ENCODE peak calls at places on chromosome 17, in ten cellular contexts. D, E, V, W, P, A, S, K, X and R are unnamed samples.

GRCh38 chr17:4807534-4808377 is 804 bp downstream of the PLD2 start:
- DNase-seq in W (no peak), A (no peak), V (no peak), X (no peak), S (peak; percentile 22), D (no peak), K (no peak), E (no peak), P (no peak), R (no peak)

GRCh38 chr17:42518046-42518754 is 17.8 kb upstream of the NAGLU start:
- DNase-seq in X (peak; percentile 93), V (no peak), K (peak; percentile 98), S (no peak), D (peak; percentile 80), P (peak; percentile 60), A (peak; percentile 91), E (no peak), W (peak; percentile 91), R (peak; percentile 85)

GRCh38 chr17:19724501-19725420 is 8.4 kb upstream of the SLC47A2 start:
- DNase-seq in S (no peak), P (peak; percentile 30), V (no peak), A (no peak), K (no peak), D (no peak), X (peak; percentile 74), E (peak; percentile 57), W (no peak), R (peak; percentile 68)

GRCh38 chr17:18182978-18183333 is 672 bp upstream of the ALKBH5 start:
- DNase-seq in X (peak; percentile 78), V (peak; percentile 62), A (no peak), P (peak; percentile 82), W (no peak), S (peak; percentile 76), E (peak; percentile 77), K (no peak), D (peak; percentile 58), R (peak; percentile 83)

GRCh38 chr17:65027305-65027704 is 29.2 kb downstream of the GNA13 start:
- DNase-seq in V (no peak), K (peak; percentile 69), A (peak; percentile 77), W (peak; percentile 62), S (no peak), E (no peak), D (no peak), P (no peak), X (peak; percentile 83), R (no peak)

GRCh38 chr17:41655611-41656111 is 31.3 kb upstream of the KRT17 start:
- DNase-seq in S (peak; percentile 75), E (no peak), K (no peak), W (no peak), V (no peak), A (no peak), X (peak; percentile 100), D (no peak), P (peak; percentile 47), R (peak; percentile 99)

GRCh38 chr17:29157310-29157709 is 22.9 kb downstream of the MYO18A start:
- DNase-seq in D (no peak), A (no peak), V (no peak), S (no peak), P (no peak), X (peak; percentile 66), K (no peak), W (no peak), E (no peak), R (no peak)

GRCh38 chr17:43010667-43011308 is 4.2 kb downstream of the IFI35 start:
- DNase-seq in X (no peak), A (no peak), W (no peak), D (no peak), E (no peak), P (peak; percentile 34), K (no peak), V (no peak), S (no peak), R (no peak)

GRCh38 chr17:8606415-8606814 is 24.1 kb downstream of the MYH10 start:
- DNase-seq in E (no peak), W (no peak), X (no peak), D (no peak), A (no peak), V (no peak), P (no peak), K (peak; percentile 45), S (no peak), R (no peak)

GRCh38 chr17:7940034-7940433 is 8.0 kb downstream of the CNTROB start:
- DNase-seq in S (no peak), W (no peak), A (no peak), D (no peak), V (no peak), E (no peak), P (no peak), K (no peak), X (no peak), R (no peak)

GRCh38 chr17:73658821-73659220 is 14.6 kb upstream of the SDK2 start:
- DNase-seq in A (no peak), P (no peak), K (no peak), D (no peak), W (no peak), V (no peak), X (no peak), S (no peak), E (no peak), R (no peak)

GRCh38 chr17:41666336-41666680 is 22.4 kb upstream of the EIF1 start:
- DNase-seq in K (peak; percentile 46), D (no peak), P (peak; percentile 54), W (peak; percentile 53), E (peak; percentile 97), S (no peak), A (peak; percentile 80), V (no peak), X (peak; percentile 48), R (no peak)

GRCh38 chr17:29129731-29130130 is 50.5 kb downstream of the MYO18A start:
- DNase-seq in X (no peak), A (no peak), D (no peak), P (no peak), K (no peak), S (no peak), E (no peak), W (no peak), V (no peak), R (no peak)

GRCh38 chr17:8383143-8383974 is at the start of gene RPL26:
- DNase-seq in V (peak; percentile 84), S (peak; percentile 93), K (peak; percentile 99), W (peak; percentile 98), A (peak; percentile 99), D (peak; percentile 95), E (peak; percentile 99), P (peak; percentile 97), X (peak; percentile 98), R (peak; percentile 94)

GRCh38 chr17:14827394-14827793 is 437.7 kb downstream of the PMP22 start:
- DNase-seq in P (no peak), K (no peak), A (no peak), E (no peak), V (no peak), D (no peak), W (no peak), X (no peak), S (peak; percentile 36), R (no peak)

GRCh38 chr17:74742153-74742515 is 5.1 kb downstream of the RAB37 start:
- DNase-seq in D (no peak), A (no peak), X (no peak), S (no peak), V (no peak), P (no peak), E (peak; percentile 93), W (no peak), K (no peak), R (peak; percentile 53)

GRCh38 chr17:74006366-74006765 is 197.1 kb upstream of the RPL38 start:
- DNase-seq in X (no peak), K (no peak), W (no peak), V (no peak), A (no peak), D (no peak), P (no peak), S (no peak), E (no peak), R (no peak)

GRCh38 chr17:7475764-7476422 is 3.5 kb downstream of the ZBTB4 start:
- DNase-seq in S (no peak), X (peak; percentile 78), P (peak; percentile 50), W (no peak), D (no peak), A (no peak), K (peak; percentile 39), E (no peak), V (no peak), R (no peak)

DNA sequence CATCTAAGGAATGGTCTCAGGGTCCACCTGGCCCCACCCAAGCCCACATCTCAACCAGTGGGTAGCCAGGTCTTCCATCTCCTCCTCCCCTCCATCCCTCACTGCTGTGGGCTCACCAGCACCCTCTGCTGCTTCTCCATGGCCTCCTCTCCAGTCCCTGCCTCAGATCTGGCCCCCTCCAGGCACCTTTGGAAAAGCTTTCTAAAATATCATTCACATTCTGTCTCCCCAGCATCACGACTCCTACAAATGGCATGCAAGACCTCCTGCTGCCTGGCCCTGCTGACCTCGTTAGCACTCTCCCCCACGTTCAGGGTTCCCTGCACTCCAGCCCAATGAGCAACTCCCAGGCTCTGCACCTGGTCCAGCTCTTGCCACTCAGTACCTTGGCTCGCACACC is 13.7 kb downstream of the GLP2R start:
- DNase-seq in D (no peak), S (no peak), W (no peak), X (no peak), V (no peak), K (no peak), E (no peak), A (peak; percentile 40), P (no peak), R (no peak)
- TF ChIP-seq CTCF in D (no peak), S (no peak), W (peak; percentile 46), X (no peak), V (no peak), K (no peak), E (no peak), A (peak; percentile 53), P (no peak), R (peak; percentile 22)

DNA sequence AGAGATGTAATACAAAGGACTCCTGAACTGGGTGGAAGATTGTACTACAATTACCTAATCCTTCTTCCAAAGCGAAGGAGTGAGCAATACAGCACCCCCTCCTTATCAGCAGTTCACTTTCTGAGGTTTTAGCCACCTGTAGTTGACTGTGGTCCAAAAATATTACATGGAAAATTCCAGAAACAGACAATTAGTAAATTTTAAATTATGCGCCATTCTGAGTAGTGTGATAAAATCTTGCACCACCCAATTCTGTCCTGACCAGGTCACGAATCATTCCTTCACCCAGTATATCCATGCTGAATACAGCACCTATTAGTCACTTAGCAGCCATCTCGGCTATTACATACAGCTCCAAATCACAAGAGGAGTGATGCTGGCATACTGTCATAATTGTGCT is 23.2 kb downstream of the VPS53 start:
- DNase-seq in V (no peak), E (no peak), P (no peak), D (no peak), A (peak; percentile 69), X (peak; percentile 61), W (peak; percentile 73), K (no peak), S (no peak), R (no peak)
- TF ChIP-seq CTCF in V (no peak), E (no peak), P (no peak), D (no peak), A (no peak), X (no peak), W (no peak), K (no peak), S (no peak), R (no peak)

GRCh38 chr17:81037783-81038733 is 3.1 kb downstream of the BAIAP2 start:
- DNase-seq in E (no peak), S (no peak), W (no peak), X (no peak), D (no peak), P (peak; percentile 69), A (peak; percentile 38), K (no peak), V (no peak), R (no peak)
- TF ChIP-seq CTCF in E (no peak), S (no peak), W (peak; percentile 3), X (no peak), D (no peak), P (no peak), A (no peak), K (no peak), V (no peak), R (no peak)

GRCh38 chr17:68760141-68760475 is 158.9 kb upstream of the FAM20A start:
- DNase-seq in V (no peak), E (no peak), S (no peak), K (no peak), A (no peak), X (no peak), P (no peak), W (no peak), D (no peak), R (no peak)
- TF ChIP-seq CTCF in V (no peak), E (no peak), S (no peak), K (no peak), A (no peak), X (no peak), P (no peak), W (no peak), D (no peak), R (peak; percentile 75)